ENCODE peak calls at places on chromosomes 11 and 22, in six cellular contexts. O, W, P, H, E and F are unnamed samples.

GRCh38 chr22:44685384-44686056 is 16.5 kb upstream of the PRR5 start:
- DNase-seq in O (no peak), W (peak), P (peak), H (peak), E (peak), F (no peak)

GRCh38 chr11:76716268-76716667 is 45.7 kb upstream of the LRRC32 start:
- DNase-seq in O (no peak), W (no peak), P (no peak), H (no peak), E (no peak), F (no peak)

GRCh38 chr11:65663634-65664200 is 1.0 kb upstream of the RELA start:
- DNase-seq in O (peak), W (peak), P (peak), H (no peak), E (peak), F (peak)

GRCh38 chr11:47164321-47164720 is 12.4 kb downstream of the ARFGAP2 start:
- DNase-seq in O (no peak), W (no peak), P (no peak), H (no peak), E (no peak), F (no peak)

GRCh38 chr22:27766679-27767078 is 34.9 kb downstream of the MN1 start:
- DNase-seq in O (no peak), W (no peak), P (no peak), H (no peak), E (no peak), F (no peak)

GRCh38 chr11:68159665-68160064 is 38.5 kb upstream of the CHKA start:
- DNase-seq in O (no peak), W (no peak), P (no peak), H (no peak), E (no peak), F (no peak)

GRCh38 chr22:50530857-50531545 is 1.2 kb upstream of the TYMP start:
- DNase-seq in O (peak), W (no peak), P (peak), H (no peak), E (peak), F (peak)

GRCh38 chr11:121450424-121450823 is 1.7 kb upstream of the SORL1 start:
- DNase-seq in O (no peak), W (no peak), P (no peak), H (no peak), E (no peak), F (no peak)

GRCh38 chr11:66020618-66021357 is 5.5 kb downstream of the CATSPER1 start:
- DNase-seq in O (no peak), W (peak), P (peak), H (no peak), E (peak), F (no peak)

GRCh38 chr22:37892566-37893338 is 13.3 kb upstream of the MICALL1 start:
- DNase-seq in O (peak), W (no peak), P (no peak), H (no peak), E (peak), F (peak)

GRCh38 chr22:38832005-38832978 is 11.5 kb downstream of the NPTXR start:
- DNase-seq in O (peak), W (no peak), P (no peak), H (no peak), E (no peak), F (no peak)

GRCh38 chr11:64856382-64857227 is 12.2 kb upstream of the CDC42BPG start:
- DNase-seq in O (peak), W (no peak), P (peak), H (no peak), E (peak), F (peak)

GRCh38 chr22:22721681-22722309 is 77.4 kb downstream of the GGTLC2 start:
- DNase-seq in O (no peak), W (no peak), P (no peak), H (peak), E (no peak), F (peak)

GRCh38 chr22:33119044-33119443 is 60.9 kb upstream of the SYN3 start:
- DNase-seq in O (no peak), W (no peak), P (no peak), H (no peak), E (no peak), F (no peak)

GRCh38 chr11:9075441-9076000 is 15.9 kb downstream of the SCUBE2 start:
- DNase-seq in O (no peak), W (no peak), P (no peak), H (no peak), E (peak), F (no peak)

GRCh38 chr11:72971211-72971610 is 157.0 kb downstream of the ATG16L2 start:
- DNase-seq in O (no peak), W (no peak), P (no peak), H (no peak), E (no peak), F (no peak)

GRCh38 chr11:128891410-128891861 is 280 bp downstream of the KCNJ5 start:
- DNase-seq in O (peak), W (no peak), P (no peak), H (no peak), E (no peak), F (no peak)

GRCh38 chr11:128528294-128528693 is 59.1 kb downstream of the ETS1 start:
- DNase-seq in O (no peak), W (no peak), P (no peak), H (no peak), E (no peak), F (no peak)

GRCh38 chr22:30667486-30668305 is at the start of gene DUSP18:
- DNase-seq in O (peak), W (peak), P (peak), H (peak), E (peak), F (peak)

GRCh38 chr11:34438529-34439507 is at the start of gene CAT:
- DNase-seq in O (peak), W (peak), P (peak), H (peak), E (peak), F (peak)
- TF ChIP-seq EP300 in O (no peak), W (peak), P (no peak), H (no peak), E (no peak), F (no peak)

GRCh38 chr11:130562549-130562948 is 114.1 kb downstream of the ADAMTS15 start:
- DNase-seq in O (no peak), W (no peak), P (no peak), H (no peak), E (no peak), F (no peak)
- TF ChIP-seq EP300 in O (no peak), W (no peak), P (no peak), H (no peak), E (no peak), F (no peak)

DNA sequence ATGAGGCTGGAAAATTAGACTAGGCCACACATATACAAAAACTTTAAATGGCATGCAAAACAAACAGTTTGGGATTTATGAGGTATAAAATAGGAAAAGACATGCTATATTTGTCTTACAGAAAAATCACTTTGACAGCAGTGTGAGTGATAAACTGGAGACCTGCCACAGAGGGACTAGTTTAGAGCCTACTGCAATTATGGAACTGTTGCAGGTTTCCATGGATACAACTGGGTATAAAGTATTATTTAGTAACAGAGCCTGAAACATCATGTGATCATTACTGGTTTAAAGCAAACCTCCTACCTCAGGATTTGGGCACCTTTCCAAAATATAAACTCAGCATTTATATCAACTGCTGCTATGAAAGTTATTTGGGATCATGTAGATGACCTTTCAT is 1032.5 kb downstream of the DLG2 start:
- DNase-seq in O (no peak), W (no peak), P (no peak), H (no peak), E (no peak), F (no peak)
- TF ChIP-seq EP300 in O (no peak), W (no peak), P (no peak), H (no peak), E (no peak), F (no peak)

DNA sequence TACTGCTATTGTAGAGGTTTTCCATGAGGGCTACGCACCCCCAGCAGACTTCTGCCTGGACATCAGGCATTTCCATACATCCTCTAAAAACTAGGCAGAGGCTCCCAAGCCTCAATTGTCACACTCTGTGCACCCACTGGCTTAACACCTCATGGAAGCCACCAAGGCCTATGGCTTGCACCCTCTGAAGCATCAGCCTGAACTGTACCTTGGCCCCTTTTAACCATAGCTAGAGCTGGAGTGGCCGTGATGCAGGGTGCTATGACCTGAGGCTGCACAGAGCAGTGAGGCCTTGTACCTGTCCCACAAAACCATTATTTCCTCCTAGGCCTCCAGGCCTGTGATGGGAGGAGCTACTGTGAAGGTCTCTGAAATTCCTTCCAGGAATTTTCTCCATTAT is 33.9 kb downstream of the AAMDC start:
- DNase-seq in O (no peak), W (no peak), P (no peak), H (no peak), E (no peak), F (no peak)
- TF ChIP-seq EP300 in O (no peak), W (no peak), P (no peak), H (no peak), E (no peak), F (no peak)

DNA sequence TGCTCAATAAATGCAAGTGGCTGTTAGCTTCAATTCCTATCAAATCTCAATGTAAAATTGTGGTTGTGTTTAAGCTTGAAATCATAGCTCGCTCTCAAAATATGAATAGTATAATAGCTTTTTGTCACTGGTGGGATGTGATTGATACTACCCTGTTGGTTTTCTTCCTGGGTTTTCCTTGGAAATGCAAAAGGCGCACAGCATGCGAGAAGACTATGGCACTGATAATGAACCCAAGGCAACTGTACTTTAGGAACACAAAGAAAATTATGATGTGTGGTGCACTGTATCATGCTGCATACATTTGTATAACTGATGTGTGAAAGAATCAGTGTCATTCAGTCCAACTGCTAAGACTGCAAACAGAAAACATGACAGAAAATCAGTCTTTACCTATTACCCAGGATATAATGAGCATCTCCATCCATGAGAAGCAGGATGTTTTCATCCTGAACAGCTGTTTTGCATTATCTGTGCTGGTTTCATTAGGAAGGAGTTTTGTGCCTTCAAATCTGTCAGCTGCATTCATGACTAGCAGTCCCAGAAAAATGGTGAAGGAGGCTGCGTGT is 101.2 kb downstream of the TRPC6 start:
- DNase-seq in O (no peak), W (no peak), P (no peak), H (no peak), E (no peak), F (no peak)
- TF ChIP-seq EP300 in O (no peak), W (no peak), P (no peak), H (no peak), E (no peak), F (no peak)

GRCh38 chr11:34483475-34483874 is 30.1 kb downstream of the ELF5 start:
- DNase-seq in O (no peak), W (no peak), P (no peak), H (no peak), E (no peak), F (no peak)

GRCh38 chr11:34476853-34477252 is 36.7 kb downstream of the ELF5 start:
- DNase-seq in O (no peak), W (no peak), P (no peak), H (no peak), E (no peak), F (no peak)

GRCh38 chr11:34478845-34479663 is 34.5 kb downstream of the ELF5 start:
- DNase-seq in O (no peak), W (no peak), P (no peak), H (no peak), E (no peak), F (no peak)

GRCh38 chr11:34480339-34480738 is 33.3 kb downstream of the ELF5 start:
- DNase-seq in O (no peak), W (no peak), P (no peak), H (no peak), E (no peak), F (no peak)

DNA sequence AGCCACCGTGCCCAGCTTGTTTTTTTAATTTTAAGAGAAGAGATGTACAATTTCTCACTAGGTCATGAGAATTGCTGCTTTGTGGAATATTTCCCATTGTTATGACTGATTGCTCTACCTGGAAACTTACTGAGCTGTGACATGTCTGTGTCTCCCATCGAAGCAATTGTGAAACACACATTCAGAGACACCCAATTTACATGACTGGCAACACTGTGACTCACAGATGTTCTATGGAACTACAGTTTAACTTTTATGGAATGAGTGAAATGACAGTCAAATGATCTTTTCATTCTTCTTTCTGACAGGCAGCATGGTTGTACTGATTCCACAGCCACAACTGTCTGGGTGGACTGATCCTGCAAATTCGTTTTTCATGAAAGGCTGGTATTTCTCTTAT is 32.3 kb downstream of the ELF5 start:
- DNase-seq in O (no peak), W (no peak), P (no peak), H (no peak), E (no peak), F (no peak)
- TF ChIP-seq EP300 in O (no peak), W (no peak), P (no peak), H (no peak), E (no peak), F (no peak)

GRCh38 chr22:29385748-29386147 is 2.6 kb downstream of the AP1B1 start:
- DNase-seq in O (no peak), W (no peak), P (no peak), H (peak), E (peak), F (no peak)

GRCh38 chr22:29388759-29389090 is 355 bp upstream of the AP1B1 start:
- DNase-seq in O (no peak), W (no peak), P (no peak), H (no peak), E (no peak), F (no peak)

GRCh38 chr22:29390270-29390669 is 1.9 kb upstream of the AP1B1 start:
- DNase-seq in O (no peak), W (no peak), P (no peak), H (no peak), E (no peak), F (no peak)

GRCh38 chr22:29385305-29385704 is 3.1 kb downstream of the AP1B1 start:
- DNase-seq in O (no peak), W (no peak), P (no peak), H (no peak), E (no peak), F (no peak)

GRCh38 chr22:29387921-29388758 is at the start of gene AP1B1:
- DNase-seq in O (peak), W (peak), P (peak), H (peak), E (peak), F (peak)
- TF ChIP-seq EP300 in O (no peak), W (no peak), P (no peak), H (no peak), E (no peak), F (no peak)